ENCODE peak calls at places on chromosomes 5 and 9, in ten cellular contexts. E is right cardiac atrium; Y is A549; L is MCF 10A; M is foreskin keratinocyte; H is NAMALWA; U is posterior vena cava; G is CD4-positive, alpha-beta T cell; R is HEK293T; P is ELR. T is an unnamed sample.
A peak's percentile ranks its signal among the peaks of the same experiment; 100 is the strongest.

GRCh38 chr5:171387970-171388815 is 544 bp downstream of the NPM1 start:
- DNase-seq in E (peak; percentile 91), Y (peak; percentile 53), L (peak; percentile 89), M (peak; percentile 60), H (peak; percentile 82), U (peak; percentile 93), G (peak; percentile 75), R (peak; percentile 69), P (peak; percentile 87), T (peak; percentile 92)

GRCh38 chr5:150082364-150082763 is 4.0 kb downstream of the CSF1R start:
- DNase-seq in E (no peak), Y (no peak), L (no peak), M (no peak), H (no peak), U (no peak), G (no peak), R (no peak), P (no peak), T (no peak)

GRCh38 chr5:96901384-96901783 is 25.1 kb downstream of the ERAP2 start:
- DNase-seq in E (no peak), Y (no peak), L (no peak), M (no peak), H (no peak), U (no peak), G (no peak), R (no peak), P (no peak), T (no peak)

GRCh38 chr5:96661841-96662724 is at the start of gene CAST:
- DNase-seq in E (peak; percentile 98), Y (peak; percentile 97), L (peak; percentile 98), M (peak; percentile 81), H (peak; percentile 90), U (peak; percentile 98), G (peak; percentile 57), R (peak; percentile 62), P (peak; percentile 97), T (peak; percentile 75)

GRCh38 chr9:109063765-109064164 is 50.5 kb upstream of the CTNNAL1 start:
- DNase-seq in E (no peak), Y (no peak), L (no peak), M (peak; percentile 50), H (no peak), U (no peak), G (no peak), R (no peak), P (peak; percentile 61), T (no peak)

GRCh38 chr9:35661756-35662350 is 3.1 kb downstream of the ARHGEF39 start:
- DNase-seq in E (no peak), Y (no peak), L (no peak), M (no peak), H (no peak), U (no peak), G (no peak), R (no peak), P (no peak), T (no peak)

GRCh38 chr5:158976035-158976434 is 123.7 kb downstream of the EBF1 start:
- DNase-seq in E (no peak), Y (no peak), L (peak; percentile 83), M (peak; percentile 78), H (no peak), U (no peak), G (no peak), R (no peak), P (peak; percentile 84), T (no peak)

GRCh38 chr5:104650313-104650712 is 1087.7 kb upstream of the NUDT12 start:
- DNase-seq in E (no peak), Y (no peak), L (no peak), M (no peak), H (no peak), U (no peak), G (no peak), R (no peak), P (no peak), T (no peak)

GRCh38 chr5:157915638-157916037 is 56.7 kb upstream of the CLINT1 start:
- DNase-seq in E (peak; percentile 97), Y (no peak), L (peak; percentile 59), M (no peak), H (no peak), U (peak; percentile 87), G (no peak), R (no peak), P (no peak), T (no peak)

GRCh38 chr5:173689171-173689676 is 72.8 kb upstream of the BOD1 start:
- DNase-seq in E (no peak), Y (peak; percentile 93), L (no peak), M (no peak), H (no peak), U (no peak), G (no peak), R (no peak), P (no peak), T (no peak)

GRCh38 chr5:171907731-171908343 is 98.6 kb downstream of the FBXW11 start:
- DNase-seq in E (no peak), Y (peak; percentile 25), L (peak; percentile 79), M (peak; percentile 39), H (peak; percentile 86), U (no peak), G (peak; percentile 13), R (peak; percentile 62), P (peak; percentile 75), T (peak; percentile 66)

GRCh38 chr5:172455511-172456061 is 1.3 kb upstream of the SH3PXD2B start:
- DNase-seq in E (peak; percentile 76), Y (no peak), L (peak; percentile 55), M (peak; percentile 44), H (no peak), U (peak; percentile 87), G (no peak), R (no peak), P (peak; percentile 42), T (no peak)

GRCh38 chr5:350355-350754 is 28.8 kb downstream of the AHRR start:
- DNase-seq in E (no peak), Y (no peak), L (peak; percentile 19), M (no peak), H (no peak), U (no peak), G (no peak), R (peak; percentile 10), P (peak; percentile 44), T (no peak)

GRCh38 chr5:176812269-176813259 is 2.2 kb downstream of the UNC5A start:
- DNase-seq in E (peak; percentile 34), Y (peak; percentile 80), L (peak; percentile 49), M (no peak), H (no peak), U (peak; percentile 80), G (no peak), R (peak; percentile 71), P (peak; percentile 51), T (peak; percentile 35)

GRCh38 chr5:135433626-135434426 is 13.3 kb downstream of the DCANP1 start:
- DNase-seq in E (no peak), Y (no peak), L (no peak), M (no peak), H (no peak), U (peak; percentile 70), G (no peak), R (peak; percentile 3), P (peak; percentile 48), T (no peak)

GRCh38 chr9:134666801-134667200 is 25.2 kb downstream of the COL5A1 start:
- DNase-seq in E (no peak), Y (no peak), L (no peak), M (peak; percentile 48), H (no peak), U (no peak), G (no peak), R (no peak), P (peak; percentile 91), T (no peak)

GRCh38 chr5:68383888-68384310 is 168.3 kb downstream of the PIK3R1 start:
- DNase-seq in E (no peak), Y (no peak), L (no peak), M (peak; percentile 53), H (no peak), U (no peak), G (no peak), R (no peak), P (no peak), T (no peak)

GRCh38 chr9:133144142-133144886 is 19.4 kb downstream of the GBGT1 start:
- DNase-seq in E (peak; percentile 91), Y (peak; percentile 86), L (peak; percentile 53), M (no peak), H (peak; percentile 89), U (peak; percentile 95), G (peak; percentile 88), R (peak; percentile 89), P (peak; percentile 82), T (peak; percentile 88)

GRCh38 chr9:118395415-118395814 is 691.2 kb downstream of the TLR4 start:
- DNase-seq in E (no peak), Y (no peak), L (peak; percentile 69), M (no peak), H (no peak), U (no peak), G (no peak), R (no peak), P (no peak), T (no peak)

GRCh38 chr5:67536892-67537291 is 340.3 kb upstream of the CD180 start:
- DNase-seq in E (no peak), Y (no peak), L (no peak), M (no peak), H (no peak), U (no peak), G (no peak), R (no peak), P (no peak), T (no peak)

GRCh38 chr9:95204710-95205109 is 112.8 kb downstream of the FANCC start:
- DNase-seq in E (no peak), Y (no peak), L (no peak), M (no peak), H (no peak), U (no peak), G (no peak), R (no peak), P (no peak), T (no peak)

GRCh38 chr5:119200795-119201194 is 129.9 kb downstream of the DMXL1 start:
- DNase-seq in E (no peak), Y (no peak), L (no peak), M (no peak), H (no peak), U (no peak), G (no peak), R (no peak), P (no peak), T (no peak)

GRCh38 chr5:40041452-40041851 is 616.7 kb upstream of the DAB2 start:
- DNase-seq in E (no peak), Y (no peak), L (peak; percentile 43), M (peak; percentile 19), H (no peak), U (no peak), G (no peak), R (no peak), P (peak; percentile 49), T (no peak)

GRCh38 chr5:38162625-38163024 is 95.7 kb upstream of the EGFLAM start:
- DNase-seq in E (no peak), Y (no peak), L (no peak), M (no peak), H (no peak), U (no peak), G (no peak), R (no peak), P (peak; percentile 45), T (no peak)

GRCh38 chr5:168713051-168713450 is 133.9 kb upstream of the PANK3 start:
- DNase-seq in E (no peak), Y (no peak), L (no peak), M (peak; percentile 85), H (no peak), U (peak; percentile 38), G (no peak), R (no peak), P (no peak), T (no peak)

GRCh38 chr9:136753371-136754058 is 4.5 kb downstream of the LCN8 start:
- DNase-seq in E (peak; percentile 51), Y (no peak), L (no peak), M (no peak), H (no peak), U (no peak), G (no peak), R (no peak), P (no peak), T (no peak)

GRCh38 chr5:181039961-181040915 is at the start of gene BTNL9:
- DNase-seq in E (no peak), Y (no peak), L (no peak), M (no peak), H (no peak), U (no peak), G (no peak), R (no peak), P (no peak), T (no peak)

GRCh38 chr9:14313951-14314423 is at the start of gene NFIB:
- DNase-seq in E (peak; percentile 87), Y (peak; percentile 18), L (peak; percentile 55), M (no peak), H (no peak), U (peak; percentile 80), G (no peak), R (peak; percentile 23), P (peak; percentile 45), T (peak; percentile 29)

T was measured in erythroblast.